ENCODE peak calls at places on chromosome 2, in five cellular contexts. One of them, this sample, is unnamed.
A peak's percentile ranks its signal among the peaks of the same experiment; 100 is the strongest.

GRCh38 chr2:118310016-118310877 is 222.0 kb downstream of the INSIG2 start:
- DNase-seq in K562: peak; percentile 29
- DNase-seq in stomach: no peak
- DNase-seq in heart left ventricle: peak; percentile 63
- DNase-seq in endothelial cell of umbilical vein: peak; percentile 48
- DNase-seq in this sample: peak; percentile 30

GRCh38 chr2:86393521-86394490 is 47.4 kb upstream of the KDM3A start:
- DNase-seq in heart left ventricle: no peak
- DNase-seq in stomach: peak; percentile 42
- DNase-seq in K562: no peak
- DNase-seq in endothelial cell of umbilical vein: peak; percentile 59
- DNase-seq in this sample: peak; percentile 7

GRCh38 chr2:110105608-110106467 is 9.8 kb downstream of the MALL start:
- DNase-seq in K562: no peak
- DNase-seq in endothelial cell of umbilical vein: peak; percentile 83
- DNase-seq in heart left ventricle: no peak
- DNase-seq in stomach: no peak
- DNase-seq in this sample: no peak

GRCh38 chr2:64866797-64867196 is 122.4 kb upstream of the SLC1A4 start:
- DNase-seq in stomach: no peak
- DNase-seq in heart left ventricle: no peak
- DNase-seq in K562: no peak
- DNase-seq in endothelial cell of umbilical vein: no peak
- DNase-seq in this sample: no peak

GRCh38 chr2:113157897-113158753 is 15.6 kb upstream of the PSD4 start:
- DNase-seq in stomach: no peak
- DNase-seq in heart left ventricle: no peak
- DNase-seq in endothelial cell of umbilical vein: peak; percentile 44
- DNase-seq in K562: no peak
- DNase-seq in this sample: no peak

GRCh38 chr2:210540471-210541257 is 15.7 kb upstream of the CPS1 start:
- DNase-seq in endothelial cell of umbilical vein: no peak
- DNase-seq in K562: no peak
- DNase-seq in heart left ventricle: no peak
- DNase-seq in stomach: no peak
- DNase-seq in this sample: no peak

GRCh38 chr2:133561045-133561852 is 7.0 kb downstream of the NCKAP5 start:
- DNase-seq in endothelial cell of umbilical vein: peak; percentile 74
- DNase-seq in heart left ventricle: no peak
- DNase-seq in stomach: no peak
- DNase-seq in K562: no peak
- DNase-seq in this sample: no peak

GRCh38 chr2:96580771-96581170 is 44.2 kb downstream of the ARID5A start:
- DNase-seq in endothelial cell of umbilical vein: peak; percentile 45
- DNase-seq in heart left ventricle: no peak
- DNase-seq in stomach: no peak
- DNase-seq in K562: no peak
- DNase-seq in this sample: no peak

GRCh38 chr2:190340369-190340768 is 3.0 kb upstream of the INPP1 start:
- DNase-seq in stomach: no peak
- DNase-seq in endothelial cell of umbilical vein: no peak
- DNase-seq in heart left ventricle: no peak
- DNase-seq in K562: peak; percentile 21
- DNase-seq in this sample: no peak

GRCh38 chr2:189179607-189179979 is at the start of gene COL5A2:
- DNase-seq in heart left ventricle: peak; percentile 61
- DNase-seq in K562: no peak
- DNase-seq in endothelial cell of umbilical vein: peak; percentile 90
- DNase-seq in stomach: no peak
- DNase-seq in this sample: peak; percentile 23

GRCh38 chr2:240125749-240126148 is 10.4 kb downstream of the COPS9 start:
- DNase-seq in stomach: peak; percentile 8
- DNase-seq in endothelial cell of umbilical vein: no peak
- DNase-seq in K562: no peak
- DNase-seq in heart left ventricle: no peak
- DNase-seq in this sample: no peak

GRCh38 chr2:62305421-62306176 is 109.7 kb downstream of the B3GNT2 start:
- DNase-seq in K562: no peak
- DNase-seq in endothelial cell of umbilical vein: peak; percentile 94
- DNase-seq in stomach: no peak
- DNase-seq in heart left ventricle: no peak
- DNase-seq in this sample: no peak

GRCh38 chr2:128643221-128644065 is 324.8 kb upstream of the HS6ST1 start:
- DNase-seq in K562: no peak
- DNase-seq in stomach: peak; percentile 15
- DNase-seq in endothelial cell of umbilical vein: no peak
- DNase-seq in heart left ventricle: no peak
- DNase-seq in this sample: no peak

GRCh38 chr2:31523871-31524492 is 56.8 kb downstream of the SRD5A2 start:
- DNase-seq in stomach: peak; percentile 55
- DNase-seq in K562: peak; percentile 37
- DNase-seq in heart left ventricle: no peak
- DNase-seq in endothelial cell of umbilical vein: peak; percentile 35
- DNase-seq in this sample: no peak

GRCh38 chr2:58182527-58182926 is 58.6 kb downstream of the FANCL start:
- DNase-seq in K562: no peak
- DNase-seq in heart left ventricle: no peak
- DNase-seq in endothelial cell of umbilical vein: no peak
- DNase-seq in stomach: no peak
- DNase-seq in this sample: no peak

GRCh38 chr2:204571041-204571440 is 25.8 kb downstream of the PARD3B start:
- DNase-seq in K562: no peak
- DNase-seq in stomach: no peak
- DNase-seq in endothelial cell of umbilical vein: no peak
- DNase-seq in heart left ventricle: no peak
- DNase-seq in this sample: no peak

GRCh38 chr2:45494275-45494977 is 116.6 kb downstream of the SRBD1 start:
- DNase-seq in K562: peak; percentile 23
- DNase-seq in endothelial cell of umbilical vein: peak; percentile 78
- DNase-seq in heart left ventricle: no peak
- DNase-seq in stomach: no peak
- DNase-seq in this sample: no peak

GRCh38 chr2:8537572-8538155 is 144.2 kb upstream of the ID2 start:
- DNase-seq in endothelial cell of umbilical vein: no peak
- DNase-seq in heart left ventricle: no peak
- DNase-seq in K562: no peak
- DNase-seq in stomach: peak; percentile 23
- DNase-seq in this sample: no peak

GRCh38 chr2:85585781-85586105 is 1.5 kb downstream of the VAMP5 start:
- DNase-seq in endothelial cell of umbilical vein: peak; percentile 51
- DNase-seq in K562: no peak
- DNase-seq in heart left ventricle: no peak
- DNase-seq in stomach: no peak
- DNase-seq in this sample: no peak

GRCh38 chr2:201100497-201100896 is 15.5 kb upstream of the CFLAR start:
- DNase-seq in K562: no peak
- DNase-seq in endothelial cell of umbilical vein: no peak
- DNase-seq in heart left ventricle: no peak
- DNase-seq in stomach: no peak
- DNase-seq in this sample: no peak

GRCh38 chr2:98374286-98374685 is 28.0 kb downstream of the CNGA3 start:
- DNase-seq in heart left ventricle: no peak
- DNase-seq in K562: no peak
- DNase-seq in endothelial cell of umbilical vein: no peak
- DNase-seq in stomach: no peak
- DNase-seq in this sample: no peak

GRCh38 chr2:98376996-98377395 is 30.7 kb downstream of the CNGA3 start:
- DNase-seq in heart left ventricle: no peak
- DNase-seq in K562: no peak
- DNase-seq in endothelial cell of umbilical vein: no peak
- DNase-seq in stomach: no peak
- DNase-seq in this sample: no peak

GRCh38 chr2:98372579-98372978 is 26.3 kb downstream of the CNGA3 start:
- DNase-seq in heart left ventricle: no peak
- DNase-seq in K562: no peak
- DNase-seq in endothelial cell of umbilical vein: no peak
- DNase-seq in stomach: no peak
- DNase-seq in this sample: no peak

GRCh38 chr2:98376301-98376945 is 30.2 kb downstream of the CNGA3 start:
- DNase-seq in endothelial cell of umbilical vein: no peak
- DNase-seq in heart left ventricle: no peak
- DNase-seq in stomach: no peak
- DNase-seq in K562: no peak
- DNase-seq in this sample: no peak

DNA sequence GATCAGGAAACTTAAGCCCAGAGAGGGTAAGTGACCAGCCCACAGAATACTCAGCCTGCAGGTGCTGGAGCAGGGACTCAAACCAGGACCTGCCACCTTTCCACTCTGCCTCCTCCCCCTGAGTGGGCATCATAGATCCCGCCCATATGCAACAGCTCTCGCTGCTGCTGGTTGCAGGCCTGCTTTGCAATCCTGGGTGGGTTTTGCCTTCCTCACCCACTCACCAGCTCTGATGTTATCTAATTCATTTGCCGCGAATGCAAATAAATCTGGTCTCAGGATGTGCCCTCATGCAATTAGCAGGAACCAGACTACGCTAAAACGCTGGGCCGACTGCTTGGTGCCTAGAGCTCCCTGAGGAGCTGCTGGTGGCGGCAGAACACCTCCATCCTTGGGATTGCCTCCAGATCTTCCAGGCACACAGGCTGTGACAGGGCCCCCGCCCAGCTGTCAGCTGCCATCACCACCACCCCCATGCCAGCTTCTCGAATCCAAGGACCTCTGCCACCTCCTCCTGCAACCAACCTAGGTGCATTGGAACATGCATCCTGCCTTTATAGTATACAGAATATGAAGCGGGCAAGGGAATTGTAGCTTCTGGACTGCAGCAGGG is 28.8 kb downstream of the CNGA3 start:
- DNase-seq in endothelial cell of umbilical vein: no peak
- DNase-seq in heart left ventricle: no peak
- DNase-seq in stomach: no peak
- DNase-seq in K562: no peak
- DNase-seq in this sample: no peak
- H3K4me1 ChIP-seq in endothelial cell of umbilical vein: peaks cover 4% of the 10 kb centered on the region
- H3K4me1 ChIP-seq in heart left ventricle: peaks cover 17% of the 10 kb centered on the region
- H3K4me1 ChIP-seq in stomach: peaks cover 9% of the 10 kb centered on the region
- H3K4me1 ChIP-seq in K562: no peaks in the 10 kb centered on the region
- H3K4me1 ChIP-seq in this sample: peaks cover 3% of the 10 kb centered on the region

GRCh38 chr2:219570194-219570923 is 980 bp downstream of the OBSL1 start:
- DNase-seq in heart left ventricle: no peak
- DNase-seq in endothelial cell of umbilical vein: peak; percentile 36
- DNase-seq in K562: peak; percentile 41
- DNase-seq in stomach: no peak
- DNase-seq in this sample: peak; percentile 70

GRCh38 chr2:219572237-219573001 is at the start of gene INHA:
- DNase-seq in stomach: no peak
- DNase-seq in heart left ventricle: no peak
- DNase-seq in K562: no peak
- DNase-seq in endothelial cell of umbilical vein: no peak
- DNase-seq in this sample: no peak

GRCh38 chr2:219573166-219573565 is 1.1 kb downstream of the INHA start:
- DNase-seq in K562: no peak
- DNase-seq in stomach: no peak
- DNase-seq in heart left ventricle: no peak
- DNase-seq in endothelial cell of umbilical vein: no peak
- DNase-seq in this sample: no peak

GRCh38 chr2:219570924-219571310 is 422 bp downstream of the OBSL1 start:
- DNase-seq in endothelial cell of umbilical vein: peak; percentile 22
- DNase-seq in stomach: no peak
- DNase-seq in K562: no peak
- DNase-seq in heart left ventricle: no peak
- DNase-seq in this sample: no peak

DNA sequence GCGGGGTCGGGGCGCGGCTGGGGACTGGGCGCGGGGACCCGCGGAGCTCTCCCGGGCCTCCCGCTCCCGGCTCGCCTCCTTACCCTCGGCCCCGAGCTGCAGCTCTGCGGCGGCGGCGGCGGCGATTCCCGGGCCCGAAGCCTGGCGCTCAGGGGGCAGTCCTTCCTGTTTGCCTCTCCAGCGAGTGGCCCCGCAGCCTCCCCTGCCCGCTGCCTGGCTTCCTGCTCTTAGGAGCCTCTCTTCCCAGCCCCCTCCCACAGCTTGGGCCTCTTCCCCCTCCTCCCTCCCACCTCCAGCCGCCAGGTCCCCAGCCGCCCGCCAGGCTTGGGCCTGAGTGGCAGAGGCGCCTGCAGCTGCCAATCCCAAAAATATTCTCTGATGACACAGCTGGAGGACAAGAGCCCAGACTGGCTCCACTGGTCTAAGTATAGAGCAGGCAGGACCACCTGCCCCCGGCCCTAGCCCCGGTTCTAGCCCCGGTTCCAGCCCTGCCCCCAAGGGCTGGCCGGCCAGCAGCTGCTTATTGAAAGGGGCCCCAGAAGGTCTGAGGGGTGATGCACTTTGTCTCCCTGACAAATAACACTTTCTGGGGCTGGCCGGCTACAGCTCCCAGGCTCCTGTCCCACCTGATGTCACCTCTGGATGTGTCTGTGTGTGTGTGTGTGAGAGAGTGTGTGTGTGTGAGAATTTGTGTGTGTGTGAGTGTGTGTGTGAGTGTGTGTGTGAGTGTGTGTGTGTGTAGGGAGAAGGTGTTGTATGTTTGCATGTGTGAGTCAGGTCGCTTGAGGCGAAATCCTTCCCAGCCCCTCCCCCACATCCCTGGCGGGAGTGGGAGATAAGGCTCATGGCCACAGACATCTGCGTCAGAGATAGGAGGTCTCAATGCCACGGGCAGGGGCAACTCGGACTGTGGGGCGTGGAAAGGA is at the start of gene OBSL1:
- DNase-seq in endothelial cell of umbilical vein: peak; percentile 61
- DNase-seq in heart left ventricle: peak; percentile 91
- DNase-seq in K562: peak; percentile 85
- DNase-seq in stomach: peak; percentile 63
- DNase-seq in this sample: peak; percentile 69
- TF ChIP-seq POLR2A in endothelial cell of umbilical vein: no peak
- TF ChIP-seq POLR2A in heart left ventricle: no peak
- TF ChIP-seq POLR2A in K562: peak; percentile 68
- TF ChIP-seq POLR2A in stomach: no peak
- TF ChIP-seq POLR2A in this sample: peak; percentile 24

GRCh38 chr2:230869691-230870543 is 5.2 kb downstream of the ITM2C start:
- DNase-seq in stomach: peak; percentile 18
- DNase-seq in endothelial cell of umbilical vein: no peak
- DNase-seq in K562: no peak
- DNase-seq in heart left ventricle: peak; percentile 44
- DNase-seq in this sample: no peak

GRCh38 chr2:230872151-230872967 is 7.6 kb downstream of the ITM2C start:
- DNase-seq in heart left ventricle: peak; percentile 42
- DNase-seq in endothelial cell of umbilical vein: no peak
- DNase-seq in K562: no peak
- DNase-seq in stomach: peak; percentile 17
- DNase-seq in this sample: no peak

GRCh38 chr2:230868947-230869690 is 4.4 kb downstream of the ITM2C start:
- DNase-seq in endothelial cell of umbilical vein: no peak
- DNase-seq in K562: no peak
- DNase-seq in heart left ventricle: peak; percentile 35
- DNase-seq in stomach: peak; percentile 20
- DNase-seq in this sample: no peak

GRCh38 chr2:230871361-230872150 is 6.8 kb downstream of the ITM2C start:
- DNase-seq in K562: no peak
- DNase-seq in heart left ventricle: peak; percentile 63
- DNase-seq in stomach: peak; percentile 18
- DNase-seq in endothelial cell of umbilical vein: no peak
- DNase-seq in this sample: no peak

GRCh38 chr2:230870544-230871360 is 6.0 kb downstream of the ITM2C start:
- DNase-seq in stomach: peak; percentile 24
- DNase-seq in endothelial cell of umbilical vein: no peak
- DNase-seq in K562: no peak
- DNase-seq in heart left ventricle: peak; percentile 43
- DNase-seq in this sample: no peak
- H3K4me1 ChIP-seq in stomach: peaks cover 73% of the 10 kb centered on the region
- H3K4me1 ChIP-seq in endothelial cell of umbilical vein: no peaks in the 10 kb centered on the region
- H3K4me1 ChIP-seq in K562: peaks cover 31% of the 10 kb centered on the region
- H3K4me1 ChIP-seq in heart left ventricle: peaks cover 16% of the 10 kb centered on the region
- H3K4me1 ChIP-seq in this sample: peaks cover 9% of the 10 kb centered on the region

GRCh38 chr2:230906471-230907230 is 18.4 kb downstream of the GPR55 start:
- DNase-seq in stomach: peak; percentile 11
- DNase-seq in endothelial cell of umbilical vein: no peak
- DNase-seq in K562: no peak
- DNase-seq in heart left ventricle: peak; percentile 22
- DNase-seq in this sample: no peak
- TF ChIP-seq POLR2A in stomach: no peak
- TF ChIP-seq POLR2A in endothelial cell of umbilical vein: no peak
- TF ChIP-seq POLR2A in K562: no peak
- TF ChIP-seq POLR2A in heart left ventricle: no peak
- TF ChIP-seq POLR2A in this sample: no peak